ENCODE peak calls at places on chromosome 4, in ten cellular contexts. N, A, B, Y, I, S, F, T, U and X are unnamed samples.

GRCh38 chr4:76562851-76563803 is 128.1 kb downstream of the SHROOM3 start:
- DNase-seq in A (no peak), U (no peak), I (no peak), B (no peak), F (no peak), T (no peak), N (no peak), S (no peak), Y (no peak), X (peak)

GRCh38 chr4:146472404-146472803 is 49.3 kb downstream of the SLC10A7 start:
- DNase-seq in I (no peak), B (no peak), U (no peak), F (no peak), Y (no peak), S (no peak), T (no peak), A (no peak), N (peak), X (no peak)

GRCh38 chr4:78706302-78706701 is 69.8 kb upstream of the BMP2K start:
- DNase-seq in I (no peak), A (no peak), U (no peak), S (no peak), N (no peak), F (no peak), Y (no peak), T (no peak), B (no peak), X (no peak)

GRCh38 chr4:118124977-118125376 is 90.7 kb downstream of the NDST3 start:
- DNase-seq in F (no peak), S (no peak), Y (no peak), B (no peak), U (no peak), I (no peak), N (no peak), T (no peak), A (no peak), X (no peak)

GRCh38 chr4:25350561-25350960 is 26.5 kb upstream of the ANAPC4 start:
- DNase-seq in U (no peak), T (no peak), S (no peak), F (no peak), Y (no peak), A (no peak), I (no peak), N (no peak), B (no peak), X (no peak)

GRCh38 chr4:57182132-57182874 is 72.1 kb upstream of the IGFBP7 start:
- DNase-seq in A (no peak), N (no peak), S (peak), B (peak), F (no peak), U (peak), Y (no peak), T (no peak), I (peak), X (no peak)

GRCh38 chr4:858136-858535 is 32.2 kb upstream of the CPLX1 start:
- DNase-seq in Y (no peak), B (peak), T (no peak), N (no peak), S (no peak), I (no peak), U (no peak), F (no peak), A (no peak), X (no peak)

GRCh38 chr4:186132577-186133277 is 28.2 kb downstream of the FAM149A start:
- DNase-seq in Y (no peak), A (no peak), B (no peak), N (peak), F (peak), U (no peak), T (no peak), S (no peak), I (peak), X (peak)

GRCh38 chr4:14887842-14888433 is 114.3 kb upstream of the CPEB2 start:
- DNase-seq in B (no peak), I (peak), T (no peak), F (no peak), N (no peak), A (no peak), U (no peak), S (no peak), Y (no peak), X (no peak)

GRCh38 chr4:103032575-103032974 is 13.1 kb upstream of the SLC9B1 start:
- DNase-seq in S (no peak), I (peak), Y (peak), U (no peak), A (no peak), N (peak), T (peak), B (no peak), F (peak), X (peak)

GRCh38 chr4:127479031-127479622 is 153.6 kb upstream of the INTU start:
- DNase-seq in N (peak), A (no peak), U (no peak), T (no peak), S (no peak), Y (no peak), B (no peak), I (peak), F (peak), X (peak)

GRCh38 chr4:126137782-126138170 is 823.0 kb downstream of the FAT4 start:
- DNase-seq in S (no peak), U (no peak), T (no peak), A (no peak), I (no peak), Y (no peak), B (no peak), F (no peak), N (no peak), X (no peak)

GRCh38 chr4:27638163-27638915 is 777.7 kb downstream of the STIM2 start:
- DNase-seq in A (no peak), U (no peak), F (no peak), Y (no peak), B (no peak), S (no peak), T (no peak), I (no peak), N (no peak), X (no peak)

GRCh38 chr4:112127736-112128322 is 17.4 kb upstream of the FAM241A start:
- DNase-seq in F (peak), U (no peak), Y (no peak), S (no peak), I (no peak), T (no peak), B (no peak), A (no peak), N (no peak), X (peak)

GRCh38 chr4:3436798-3437581 is 4.8 kb upstream of the HGFAC start:
- DNase-seq in I (no peak), Y (peak), T (no peak), S (no peak), A (peak), B (no peak), U (no peak), F (peak), N (no peak), X (peak)

GRCh38 chr4:69888336-69888735 is 28.4 kb upstream of the SULT1E1 start:
- DNase-seq in I (no peak), Y (no peak), T (no peak), A (no peak), N (no peak), F (peak), B (no peak), U (no peak), S (no peak), X (no peak)
- H3K4me3 ChIP-seq in I (no peak), Y (no peak), T (no peak), A (no peak), N (no peak), F (no peak), B (no peak), U (no peak), S (no peak), X (no peak)

GRCh38 chr4:29565256-29565655 is 1154.9 kb upstream of the PCDH7 start:
- DNase-seq in F (no peak), Y (no peak), S (no peak), N (no peak), T (no peak), B (no peak), I (no peak), A (no peak), U (no peak), X (no peak)
- TF ChIP-seq CTCF in F (no peak), Y (no peak), S (no peak), N (no peak), T (no peak), B (no peak), I (no peak), A (no peak), U (no peak), X (no peak)

DNA sequence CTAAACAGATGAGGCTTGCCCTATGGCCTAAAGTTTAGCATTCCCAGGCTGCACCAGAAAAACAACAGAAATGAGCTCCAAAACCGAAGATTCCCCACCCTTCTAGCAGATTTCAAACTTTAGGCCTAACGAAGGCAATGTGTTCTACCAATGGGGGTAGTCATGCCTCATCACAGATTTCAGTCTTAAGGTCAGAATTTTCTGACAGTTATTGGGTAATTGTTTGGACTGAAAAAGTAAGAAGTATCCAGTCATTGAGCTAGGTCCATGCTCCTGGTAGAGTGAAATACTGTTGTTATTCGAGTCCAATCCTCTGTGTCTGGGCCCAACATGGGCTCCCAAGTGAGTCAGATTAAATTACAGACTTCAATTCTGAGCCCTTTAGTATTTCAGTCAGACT is 197.5 kb downstream of the ANTXR2 start:
- DNase-seq in T (no peak), U (no peak), A (no peak), N (no peak), F (no peak), I (no peak), Y (no peak), B (no peak), S (no peak), X (no peak)
- H3K4me3 ChIP-seq in T (no peak), U (no peak), A (no peak), N (no peak), F (no peak), I (no peak), Y (no peak), B (no peak), S (no peak), X (no peak)

GRCh38 chr4:121373841-121374240 is 7.0 kb downstream of the QRFPR start:
- DNase-seq in T (no peak), N (no peak), U (no peak), B (no peak), Y (no peak), S (no peak), I (no peak), F (no peak), A (no peak), X (no peak)

GRCh38 chr4:121375262-121375661 is 5.6 kb downstream of the QRFPR start:
- DNase-seq in N (no peak), U (no peak), T (no peak), F (no peak), B (no peak), S (no peak), Y (no peak), A (no peak), I (no peak), X (peak)

GRCh38 chr4:121376097-121376496 is 4.7 kb downstream of the QRFPR start:
- DNase-seq in I (no peak), N (no peak), B (no peak), U (no peak), Y (no peak), F (no peak), T (no peak), S (no peak), A (no peak), X (no peak)

GRCh38 chr4:121376541-121376940 is 4.3 kb downstream of the QRFPR start:
- DNase-seq in T (no peak), U (no peak), Y (no peak), I (no peak), F (no peak), N (no peak), B (no peak), S (no peak), A (no peak), X (no peak)

DNA sequence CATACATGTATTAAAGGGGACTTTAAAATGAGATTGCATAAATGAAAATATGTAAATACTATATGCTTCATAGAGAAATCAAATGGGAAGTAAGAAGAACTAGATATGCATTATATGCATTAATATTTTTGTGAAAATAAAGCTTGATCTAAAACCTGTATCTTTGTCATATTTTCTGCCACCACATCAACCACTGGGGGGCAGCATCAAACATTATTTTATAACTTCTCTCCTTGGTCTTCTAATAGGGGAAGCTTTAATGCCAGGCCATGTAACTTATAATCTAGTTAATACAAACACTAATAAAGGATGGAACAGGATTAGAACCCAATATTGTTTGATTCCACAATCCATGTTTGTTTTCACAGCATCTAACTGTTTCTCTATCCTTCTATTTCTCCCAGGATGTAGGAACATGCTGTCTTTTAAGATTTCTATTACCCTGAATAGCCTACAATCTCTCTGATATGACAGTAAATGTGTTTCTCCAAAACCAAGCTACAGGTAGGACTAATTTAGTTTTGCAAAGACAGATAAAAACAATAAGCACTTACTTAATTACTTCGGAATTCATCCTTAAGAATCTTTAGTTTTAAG is 10.0 kb downstream of the QRFPR start:
- DNase-seq in N (peak), U (peak), F (peak), B (no peak), T (peak), S (peak), A (no peak), Y (peak), I (peak), X (peak)
- TF ChIP-seq CTCF in N (peak), U (peak), F (peak), B (peak), T (peak), S (peak), A (peak), Y (peak), I (peak), X (peak)

GRCh38 chr4:185119927-185120630 is 23.0 kb upstream of the SLC25A4 start:
- DNase-seq in N (no peak), Y (no peak), I (peak), T (no peak), F (no peak), A (no peak), S (no peak), U (no peak), B (no peak), X (no peak)

GRCh38 chr4:185123479-185123878 is 19.6 kb upstream of the SLC25A4 start:
- DNase-seq in U (no peak), F (no peak), A (no peak), B (no peak), Y (no peak), S (no peak), T (no peak), N (no peak), I (no peak), X (no peak)

GRCh38 chr4:185120631-185120946 is 22.5 kb upstream of the SLC25A4 start:
- DNase-seq in T (no peak), N (no peak), A (no peak), I (no peak), S (no peak), F (no peak), Y (no peak), B (no peak), U (no peak), X (no peak)

GRCh38 chr4:185127021-185127925 is 15.8 kb upstream of the SLC25A4 start:
- DNase-seq in B (peak), Y (no peak), U (peak), T (no peak), A (no peak), F (no peak), N (peak), S (peak), I (no peak), X (no peak)

DNA sequence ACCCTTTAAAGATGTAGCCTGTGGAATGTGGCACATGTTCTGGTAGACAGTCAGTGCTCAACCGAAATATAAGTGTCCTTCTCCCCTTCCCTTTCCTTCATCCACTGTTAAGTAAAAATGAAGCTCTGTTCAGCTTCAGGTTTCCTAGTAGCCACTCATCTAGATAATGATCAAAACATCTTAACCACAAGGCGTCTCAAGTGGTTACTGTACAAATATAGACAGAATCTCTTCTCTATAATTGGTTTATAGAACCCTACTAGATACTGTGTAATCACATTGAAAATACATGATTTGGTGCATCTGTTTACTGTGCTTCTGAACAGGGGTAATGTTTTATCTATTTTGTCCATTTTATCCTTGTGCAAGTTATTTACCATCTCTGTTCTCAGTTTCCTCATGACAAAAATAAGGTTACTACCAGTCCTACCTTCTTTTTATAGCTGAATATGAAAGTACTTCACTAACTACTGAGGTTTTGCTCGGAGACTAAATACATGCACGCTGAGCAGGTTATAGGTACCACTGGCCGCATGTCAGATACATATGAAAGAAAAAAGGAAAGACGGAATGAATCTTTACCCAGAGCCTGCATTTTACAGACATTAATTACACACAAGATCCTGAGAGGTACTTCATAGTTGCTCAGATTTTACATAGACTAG is 20.3 kb upstream of the SLC25A4 start:
- DNase-seq in A (no peak), I (peak), S (no peak), B (no peak), Y (no peak), F (no peak), N (no peak), U (no peak), T (no peak), X (no peak)
- H3K4me3 ChIP-seq in A (no peak), I (no peak), S (no peak), B (no peak), Y (no peak), F (no peak), N (no peak), U (no peak), T (no peak), X (no peak)

GRCh38 chr4:6772223-6772928 is 10.2 kb upstream of the KIAA0232 start:
- DNase-seq in N (no peak), S (no peak), T (no peak), I (no peak), B (no peak), U (no peak), Y (peak), A (no peak), F (no peak), X (peak)
- TF ChIP-seq CTCF in N (no peak), S (no peak), T (no peak), I (no peak), B (no peak), U (no peak), Y (no peak), A (no peak), F (peak), X (no peak)